ENCODE peak calls at places on chromosome 6, in eight cellular contexts. H is psoas muscle; P is fibroblast of the conjunctiva; B is germinal center; A is fibroblast of lung; F is AG09319; Y is lung; Z is activated CD8-positive, alpha-beta memory T cell treated with anti-CD3 and anti-CD28 coated beads for 4 hours. D is an unnamed sample.

GRCh38 chr6:118893095-118893881 is 664 bp upstream of the ASF1A start:
- DNase-seq in H (peak; percentile 44), P (peak; percentile 62), B (no peak), A (peak; percentile 86), F (no peak), Y (peak; percentile 32), Z (no peak), D (no peak)

GRCh38 chr6:80637312-80637711 is 530.8 kb downstream of the BCKDHB start:
- DNase-seq in H (no peak), P (no peak), B (no peak), A (peak; percentile 32), F (no peak), Y (no peak), Z (no peak), D (no peak)

GRCh38 chr6:18823782-18824386 is 436.7 kb downstream of the RNF144B start:
- DNase-seq in H (no peak), P (no peak), B (no peak), A (peak; percentile 18), F (no peak), Y (no peak), Z (no peak), D (no peak)

GRCh38 chr6:160042014-160042773 is 73.3 kb downstream of the IGF2R start:
- DNase-seq in H (no peak), P (peak; percentile 56), B (no peak), A (peak; percentile 72), F (no peak), Y (no peak), Z (no peak), D (no peak)

GRCh38 chr6:30073489-30074240 is 1.9 kb downstream of the RNF39 start:
- DNase-seq in H (no peak), P (no peak), B (no peak), A (no peak), F (no peak), Y (no peak), Z (no peak), D (no peak)

GRCh38 chr6:118382126-118382525 is 166.0 kb upstream of the PLN start:
- DNase-seq in H (no peak), P (no peak), B (no peak), A (no peak), F (no peak), Y (no peak), Z (no peak), D (no peak)

GRCh38 chr6:87588756-87589407 is 905 bp downstream of the RARS2 start:
- DNase-seq in H (no peak), P (no peak), B (no peak), A (peak; percentile 5), F (peak; percentile 36), Y (no peak), Z (no peak), D (no peak)

GRCh38 chr6:45626087-45626891 is 248.6 kb upstream of the SUPT3H start:
- DNase-seq in H (no peak), P (peak; percentile 79), B (no peak), A (peak; percentile 78), F (peak; percentile 80), Y (no peak), Z (no peak), D (no peak)

GRCh38 chr6:82989891-82990290 is 75.8 kb downstream of the UBE3D start:
- DNase-seq in H (no peak), P (no peak), B (no peak), A (no peak), F (no peak), Y (no peak), Z (no peak), D (no peak)

GRCh38 chr6:141077355-141078333 is 1055.1 kb upstream of the GJE1 start:
- DNase-seq in H (no peak), P (no peak), B (no peak), A (no peak), F (no peak), Y (no peak), Z (no peak), D (no peak)

GRCh38 chr6:33707771-33708170 is 3.7 kb downstream of the UQCC2 start:
- DNase-seq in H (no peak), P (no peak), B (no peak), A (no peak), F (no peak), Y (no peak), Z (no peak), D (no peak)

GRCh38 chr6:36933102-36933501 is 21.4 kb upstream of the PI16 start:
- DNase-seq in H (no peak), P (peak; percentile 45), B (no peak), A (peak; percentile 50), F (no peak), Y (no peak), Z (no peak), D (no peak)

GRCh38 chr6:97068211-97068610 is 143.7 kb downstream of the KLHL32 start:
- DNase-seq in H (no peak), P (peak; percentile 31), B (no peak), A (peak; percentile 64), F (no peak), Y (no peak), Z (no peak), D (peak; percentile 31)

GRCh38 chr6:25056130-25056529 is 120.4 kb upstream of the RIPOR2 start:
- DNase-seq in H (no peak), P (no peak), B (peak; percentile 63), A (no peak), F (no peak), Y (no peak), Z (peak; percentile 36), D (no peak)

GRCh38 chr6:159234102-159234553 is 64.9 kb downstream of the FNDC1 start:
- DNase-seq in H (no peak), P (no peak), B (no peak), A (no peak), F (no peak), Y (no peak), Z (no peak), D (no peak)

GRCh38 chr6:72287801-72288200 is 334.1 kb upstream of the KCNQ5 start:
- DNase-seq in H (no peak), P (peak; percentile 12), B (no peak), A (no peak), F (peak; percentile 0), Y (no peak), Z (no peak), D (peak; percentile 43)

GRCh38 chr6:110002676-110003075 is 24.6 kb downstream of the GPR6 start:
- DNase-seq in H (no peak), P (no peak), B (no peak), A (no peak), F (no peak), Y (no peak), Z (no peak), D (no peak)

GRCh38 chr6:71556141-71556540 is 267.5 kb downstream of the OGFRL1 start:
- DNase-seq in H (no peak), P (no peak), B (no peak), A (no peak), F (no peak), Y (no peak), Z (no peak), D (no peak)

GRCh38 chr6:15909290-15910070 is 219.4 kb upstream of the MYLIP start:
- DNase-seq in H (no peak), P (no peak), B (no peak), A (no peak), F (no peak), Y (no peak), Z (no peak), D (no peak)

GRCh38 chr6:122726649-122727048 is 52.9 kb upstream of the FABP7 start:
- DNase-seq in H (no peak), P (no peak), B (no peak), A (peak; percentile 45), F (no peak), Y (no peak), Z (no peak), D (no peak)

GRCh38 chr6:42260972-42261371 is 43.3 kb upstream of the MRPS10 start:
- DNase-seq in H (peak; percentile 83), P (peak; percentile 18), B (peak; percentile 55), A (peak; percentile 19), F (no peak), Y (no peak), Z (no peak), D (no peak)

GRCh38 chr6:90123796-90124195 is 172.8 kb downstream of the BACH2 start:
- DNase-seq in H (no peak), P (no peak), B (no peak), A (peak; percentile 41), F (no peak), Y (no peak), Z (no peak), D (no peak)

GRCh38 chr6:53326372-53327016 is 22.3 kb downstream of the ELOVL5 start:
- DNase-seq in H (no peak), P (peak; percentile 93), B (no peak), A (peak; percentile 89), F (peak; percentile 90), Y (no peak), Z (no peak), D (peak; percentile 89)

GRCh38 chr6:169864148-169865030 is 113.0 kb downstream of the ERMARD start:
- DNase-seq in H (no peak), P (no peak), B (peak; percentile 33), A (no peak), F (no peak), Y (no peak), Z (no peak), D (no peak)